ENCODE peak calls at places on chromosomes 5 and 9, in eight cellular contexts. O is GM13976; E is CD4-positive, alpha-beta T cell; X is fibroblast of lung; M is GM12865; K is AG04450; Z is cardiac fibroblast; H is OCI-LY7. G is an unnamed sample.

GRCh38 chr5:95880081-95880926 is 57.8 kb upstream of the GLRX start:
- DNase-seq in O (no peak), E (no peak), X (no peak), H (no peak), K (no peak), Z (no peak), M (no peak), G (no peak)

GRCh38 chr9:81759680-81760215 is 70.4 kb upstream of the TLE1 start:
- DNase-seq in X (peak; percentile 97), K (peak; percentile 88), O (no peak), E (no peak), M (no peak), Z (peak; percentile 98), H (no peak), G (no peak)

GRCh38 chr9:38144421-38144820 is 75.4 kb upstream of the SHB start:
- DNase-seq in O (no peak), Z (peak; percentile 21), K (no peak), E (no peak), H (no peak), X (peak; percentile 89), M (no peak), G (no peak)

GRCh38 chr5:140145818-140146522 is 20.2 kb downstream of the IGIP start:
- DNase-seq in X (peak; percentile 60), K (peak; percentile 24), H (no peak), E (peak; percentile 30), Z (peak; percentile 68), O (peak; percentile 83), M (peak; percentile 64), G (peak; percentile 83)

GRCh38 chr5:120479066-120479465 is 15.0 kb downstream of the PRR16 start:
- DNase-seq in O (no peak), Z (peak; percentile 36), H (no peak), K (no peak), M (no peak), X (peak; percentile 48), E (no peak), G (no peak)

GRCh38 chr5:142316051-142316450 is 8.8 kb downstream of the SPRY4 start:
- DNase-seq in O (no peak), E (no peak), H (no peak), X (peak; percentile 48), M (peak; percentile 50), K (no peak), Z (peak; percentile 73), G (no peak)

GRCh38 chr9:124932355-124932754 is 8.5 kb downstream of the GOLGA1 start:
- DNase-seq in M (no peak), K (no peak), E (no peak), X (no peak), O (no peak), H (no peak), Z (no peak), G (no peak)

GRCh38 chr5:179612577-179613459 is 10.7 kb downstream of the HNRNPH1 start:
- DNase-seq in H (no peak), X (no peak), Z (no peak), O (no peak), M (peak; percentile 41), E (no peak), K (no peak), G (no peak)

GRCh38 chr5:95861221-95861857 is 38.8 kb upstream of the GLRX start:
- DNase-seq in H (peak; percentile 20), M (peak; percentile 32), E (no peak), O (no peak), K (peak; percentile 97), X (peak; percentile 97), Z (peak; percentile 100), G (no peak)

GRCh38 chr5:91366571-91366970 is 16.5 kb downstream of the ARRDC3 start:
- DNase-seq in X (no peak), Z (peak; percentile 29), O (no peak), E (no peak), M (no peak), H (no peak), K (no peak), G (no peak)

GRCh38 chr5:61431923-61432620 is 100.0 kb downstream of the ZSWIM6 start:
- DNase-seq in H (no peak), M (no peak), X (peak; percentile 41), O (no peak), E (no peak), Z (no peak), K (no peak), G (no peak)

GRCh38 chr9:2526071-2526862 is 95.3 kb upstream of the VLDLR start:
- DNase-seq in K (no peak), M (no peak), E (no peak), X (peak; percentile 15), H (no peak), O (no peak), Z (peak; percentile 18), G (no peak)

GRCh38 chr5:88831856-88832255 is 51.1 kb downstream of the MEF2C start:
- DNase-seq in O (no peak), M (no peak), K (no peak), E (no peak), Z (no peak), X (no peak), H (no peak), G (no peak)

GRCh38 chr5:92962752-92963151 is 618.3 kb downstream of the NR2F1-AS1 start:
- DNase-seq in Z (no peak), O (no peak), M (no peak), X (no peak), K (no peak), H (no peak), E (no peak), G (no peak)

GRCh38 chr5:71790433-71790832 is 71.4 kb downstream of the CARTPT start:
- DNase-seq in Z (no peak), E (no peak), M (no peak), X (no peak), H (no peak), O (no peak), K (no peak), G (no peak)

GRCh38 chr5:59275170-59275536 is 618.4 kb downstream of the PDE4D start:
- DNase-seq in X (no peak), K (no peak), M (no peak), H (no peak), O (no peak), E (no peak), Z (no peak), G (no peak)

DNA sequence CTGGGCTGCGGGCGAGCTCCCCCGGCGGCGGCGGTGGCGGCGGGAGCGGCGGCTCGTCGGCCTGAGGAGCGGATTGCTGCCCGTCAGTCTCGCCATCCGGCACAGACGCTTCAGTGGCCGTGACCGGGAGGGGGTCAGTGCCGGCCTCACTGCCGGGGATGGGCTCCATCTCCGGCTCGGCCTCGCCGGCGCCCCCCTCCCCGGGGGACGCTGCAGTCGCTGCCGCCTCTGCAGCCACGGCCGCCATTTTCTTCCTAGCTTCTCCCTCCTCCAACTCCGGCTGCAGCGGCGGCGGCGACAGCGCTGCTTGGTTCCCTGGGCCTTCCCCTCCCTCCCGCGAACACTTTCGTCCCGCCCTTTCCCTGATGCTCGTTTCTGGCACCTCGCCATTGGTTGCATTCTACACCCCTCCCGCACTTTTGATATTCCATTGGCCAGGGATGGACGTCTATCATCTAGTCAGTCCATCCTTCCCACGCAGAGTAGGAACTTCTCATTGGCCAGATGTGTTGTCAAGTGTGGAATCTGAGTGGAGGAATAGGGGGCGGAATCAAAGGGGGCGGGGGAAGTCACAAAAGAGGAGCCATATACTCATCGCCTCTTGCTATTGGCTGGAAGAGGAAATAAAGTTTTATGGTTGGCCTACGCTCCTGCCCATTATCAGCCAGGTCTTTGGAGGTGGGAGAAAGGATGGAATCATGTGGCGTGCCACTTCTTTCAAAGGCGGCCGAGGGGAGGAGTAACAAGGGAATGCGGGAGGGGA is at the start of gene PWWP2A:
- DNase-seq in O (peak; percentile 93), E (peak; percentile 96), Z (peak; percentile 100), M (peak; percentile 100), X (peak; percentile 100), K (peak; percentile 100), H (peak; percentile 100), G (peak; percentile 97)
- TF ChIP-seq CTCF in O (no peak), E (no peak), Z (no peak), M (peak; percentile 8), X (no peak), K (no peak), H (peak; percentile 29), G (no peak)

GRCh38 chr9:99509900-99510299 is 287.8 kb downstream of the SEC61B start:
- DNase-seq in K (no peak), E (no peak), O (peak; percentile 41), M (peak; percentile 22), Z (no peak), X (no peak), H (no peak), G (peak; percentile 41)

GRCh38 chr9:99513441-99514112 is 291.5 kb downstream of the SEC61B start:
- DNase-seq in O (peak; percentile 50), M (peak; percentile 47), K (no peak), Z (no peak), X (no peak), H (peak; percentile 22), E (no peak), G (peak; percentile 38)

GRCh38 chr9:99515087-99515486 is 293.0 kb downstream of the SEC61B start:
- DNase-seq in E (no peak), K (no peak), X (no peak), H (no peak), Z (no peak), M (peak; percentile 27), O (no peak), G (no peak)

GRCh38 chr9:99509291-99509826 is 287.3 kb downstream of the SEC61B start:
- DNase-seq in Z (no peak), H (no peak), M (no peak), E (no peak), X (no peak), K (no peak), O (no peak), G (no peak)

DNA sequence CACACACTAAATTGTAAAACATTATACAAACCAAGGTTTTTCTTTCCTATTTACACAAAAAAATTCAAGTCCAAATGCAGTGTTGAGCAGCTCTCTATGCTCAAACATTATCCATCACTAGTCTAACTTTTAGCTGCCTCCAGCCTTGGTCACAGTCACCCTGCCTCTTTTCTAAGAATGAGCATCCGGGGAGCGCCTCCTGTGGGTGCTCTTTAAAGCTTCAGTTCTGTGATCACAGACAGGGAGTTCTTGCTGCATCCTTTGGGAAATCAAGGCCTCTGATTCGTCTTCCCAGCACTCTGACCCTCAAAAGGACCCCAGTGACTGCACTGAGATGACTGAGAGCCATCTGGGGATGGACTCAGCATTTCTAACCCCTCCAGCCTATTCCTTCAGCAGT is 289.6 kb downstream of the SEC61B start:
- DNase-seq in O (no peak), K (no peak), Z (peak; percentile 7), X (no peak), H (no peak), E (no peak), M (no peak), G (no peak)
- TF ChIP-seq CTCF in O (no peak), K (peak; percentile 24), Z (peak; percentile 18), X (peak; percentile 19), H (no peak), E (no peak), M (no peak), G (no peak)

DNA sequence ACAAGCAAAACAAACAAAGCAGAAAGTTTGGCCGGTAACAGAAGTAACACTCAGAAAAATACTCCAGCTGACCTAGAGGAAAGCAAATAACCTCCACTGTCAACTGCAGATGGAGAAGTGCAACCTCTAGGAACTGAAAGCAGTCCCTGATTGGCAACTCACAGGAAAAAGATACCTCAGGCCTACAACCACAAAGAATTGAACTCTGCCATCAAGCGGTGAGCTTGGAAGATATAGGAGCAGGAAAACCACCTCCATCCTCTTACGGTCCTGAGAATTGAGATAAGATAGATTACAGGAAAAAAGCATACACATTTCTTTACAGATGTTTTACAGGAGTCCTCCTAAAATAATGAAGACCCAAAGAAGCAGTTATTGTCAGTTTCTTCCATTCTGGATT is 184.5 kb downstream of the PDZD2 start:
- DNase-seq in K (no peak), X (no peak), Z (peak; percentile 20), E (no peak), O (no peak), H (no peak), M (no peak), G (no peak)
- TF ChIP-seq CTCF in K (no peak), X (no peak), Z (no peak), E (no peak), O (no peak), H (peak; percentile 31), M (no peak), G (no peak)

GRCh38 chr5:31844615-31845345 is 205.8 kb downstream of the PDZD2 start:
- DNase-seq in H (no peak), M (no peak), K (no peak), O (no peak), E (no peak), Z (no peak), X (no peak), G (no peak)
- TF ChIP-seq CTCF in H (peak; percentile 30), M (no peak), K (no peak), O (no peak), E (no peak), Z (no peak), X (no peak), G (no peak)